ENCODE peak calls at places on chromosomes 16 and 17, in five cellular contexts. Y, K, R, H and G are unnamed samples.

GRCh38 chr17:55778389-55779118 is 27.7 kb downstream of the PCTP start:
- DNase-seq in H (no peak), Y (no peak), K (no peak), R (no peak), G (no peak)

GRCh38 chr17:14337596-14338079 is 36.8 kb downstream of the HS3ST3B1 start:
- DNase-seq in K (no peak), R (no peak), H (no peak), Y (no peak), G (no peak)

GRCh38 chr16:80122155-80122554 is 418.6 kb upstream of the DYNLRB2 start:
- DNase-seq in Y (no peak), R (no peak), H (peak; percentile 46), K (no peak), G (no peak)

GRCh38 chr16:49970818-49971431 is 54.1 kb upstream of the CNEP1R1 start:
- DNase-seq in R (no peak), Y (no peak), H (no peak), K (no peak), G (no peak)

GRCh38 chr17:19508327-19508867 is 25.3 kb upstream of the SLC47A1 start:
- DNase-seq in Y (no peak), H (no peak), R (peak; percentile 73), K (no peak), G (peak; percentile 17)

GRCh38 chr17:50922107-50922506 is 56.0 kb upstream of the TOB1 start:
- DNase-seq in Y (no peak), R (no peak), H (no peak), K (no peak), G (no peak)

GRCh38 chr17:61574542-61575351 is 16.3 kb downstream of the NACA2 start:
- DNase-seq in K (peak; percentile 74), H (no peak), R (no peak), Y (no peak), G (no peak)

GRCh38 chr16:72162105-72162680 is 9.8 kb downstream of the PMFBP1 start:
- DNase-seq in R (no peak), Y (no peak), H (no peak), K (no peak), G (no peak)

GRCh38 chr16:13919330-13919682 is 648 bp upstream of the ERCC4 start:
- DNase-seq in K (peak; percentile 51), H (no peak), Y (no peak), R (no peak), G (peak; percentile 39)

GRCh38 chr16:12406840-12407690 is 396.6 kb downstream of the CPPED1 start:
- DNase-seq in H (no peak), R (no peak), K (no peak), Y (peak; percentile 4), G (no peak)

GRCh38 chr17:10117581-10118001 is 80.8 kb downstream of the GAS7 start:
- DNase-seq in R (peak; percentile 38), H (no peak), Y (no peak), K (no peak), G (peak; percentile 50)

GRCh38 chr16:9090101-9090959 is 1.1 kb upstream of the HAPSTR1 start:
- DNase-seq in H (peak; percentile 57), K (no peak), R (peak; percentile 76), Y (no peak), G (peak; percentile 43)

GRCh38 chr16:82119405-82119804 is 50.6 kb downstream of the MPHOSPH6 start:
- DNase-seq in K (no peak), R (no peak), Y (no peak), H (no peak), G (no peak)

GRCh38 chr16:9042943-9043680 is 48.3 kb upstream of the HAPSTR1 start:
- DNase-seq in R (no peak), H (no peak), K (no peak), Y (no peak), G (no peak)

GRCh38 chr16:85517780-85518179 is 95.3 kb upstream of the GSE1 start:
- DNase-seq in K (no peak), R (no peak), H (no peak), Y (no peak), G (no peak)

GRCh38 chr16:73369841-73370240 is 321.9 kb upstream of the ZFHX3 start:
- DNase-seq in Y (no peak), R (no peak), H (no peak), K (no peak), G (no peak)

GRCh38 chr17:31294839-31295488 is 2.1 kb downstream of the OMG start:
- DNase-seq in R (no peak), H (no peak), Y (no peak), K (no peak), G (no peak)

GRCh38 chr17:4073983-4074830 is 68.6 kb downstream of the ZZEF1 start:
- DNase-seq in K (no peak), H (peak; percentile 57), Y (no peak), R (no peak), G (no peak)

DNA sequence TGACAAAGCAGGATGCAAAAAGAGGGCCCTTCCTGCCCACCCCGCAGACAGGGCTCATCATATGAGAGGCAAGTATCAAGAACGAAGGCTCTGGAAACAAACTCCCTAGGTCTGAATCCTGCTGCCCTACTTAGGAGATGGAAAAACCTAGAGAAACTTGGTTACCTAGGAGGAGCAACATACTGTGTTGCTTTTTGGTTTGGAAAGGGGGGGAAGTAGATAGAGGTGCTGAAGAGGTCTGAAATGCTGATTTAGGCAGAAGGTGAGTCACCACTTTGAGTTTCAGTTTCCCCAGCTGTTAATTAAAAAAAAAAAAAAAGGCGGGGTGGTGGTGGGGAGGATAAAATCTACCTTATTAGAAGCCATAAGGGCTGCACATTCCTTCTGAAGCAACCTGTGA is 1.5 kb downstream of the N4BP1 start:
- DNase-seq in K (no peak), R (no peak), Y (no peak), H (no peak), G (no peak)
- H3K4me1 ChIP-seq in K (peaks cover 14% of the 10 kb centered on the region), R (peaks cover 84% of the 10 kb centered on the region), Y (peaks cover 7% of the 10 kb centered on the region), H (peaks cover 15% of the 10 kb centered on the region), G (peaks cover 53% of the 10 kb centered on the region)

GRCh38 chr17:2017274-2017941 is 7.7 kb downstream of the RTN4RL1 start:
- DNase-seq in Y (no peak), H (no peak), R (no peak), K (no peak), G (no peak)
- H3K27me3 ChIP-seq in Y (no peaks in the 10 kb centered on the region), H (no peaks in the 10 kb centered on the region), R (no peaks in the 10 kb centered on the region), K (no peaks in the 10 kb centered on the region), G (no peaks in the 10 kb centered on the region)

GRCh38 chr17:65561394-65562205 is at the start of gene AXIN2:
- DNase-seq in H (peak; percentile 92), R (peak; percentile 92), K (peak; percentile 90), Y (no peak), G (peak; percentile 93)
- TF ChIP-seq CTCF in H (no peak), R (no peak), K (peak; percentile 23), Y (no peak), G (peak; percentile 32)

GRCh38 chr17:81471804-81472456 is 40.7 kb downstream of the ACTG1 start:
- DNase-seq in K (peak; percentile 99), R (no peak), Y (no peak), H (peak; percentile 52), G (no peak)
- H3K4me1 ChIP-seq in K (peaks cover 6% of the 10 kb centered on the region), R (no peaks in the 10 kb centered on the region), Y (peaks cover 17% of the 10 kb centered on the region), H (peaks cover 6% of the 10 kb centered on the region), G (peaks cover 25% of the 10 kb centered on the region)

GRCh38 chr17:76925333-76925935 is 57.2 kb downstream of the MGAT5B start:
- DNase-seq in Y (no peak), H (peak; percentile 70), R (no peak), K (no peak), G (no peak)
- H3K27me3 ChIP-seq in Y (no peaks in the 10 kb centered on the region), H (no peaks in the 10 kb centered on the region), R (no peaks in the 10 kb centered on the region), K (peaks cover 13% of the 10 kb centered on the region), G (peaks cover 12% of the 10 kb centered on the region)

GRCh38 chr17:39673335-39674081 is 5.3 kb downstream of the PNMT start:
- DNase-seq in R (no peak), H (no peak), K (no peak), Y (no peak), G (no peak)

GRCh38 chr17:39674179-39674578 is 5.9 kb downstream of the PNMT start:
- DNase-seq in K (no peak), Y (no peak), H (no peak), R (no peak), G (no peak)

GRCh38 chr17:39675390-39676082 is 7.3 kb downstream of the PNMT start:
- DNase-seq in R (no peak), H (no peak), Y (no peak), K (no peak), G (no peak)

GRCh38 chr17:39676198-39676819 is 8.1 kb downstream of the PNMT start:
- DNase-seq in Y (no peak), R (peak; percentile 76), H (no peak), K (no peak), G (peak; percentile 69)

DNA sequence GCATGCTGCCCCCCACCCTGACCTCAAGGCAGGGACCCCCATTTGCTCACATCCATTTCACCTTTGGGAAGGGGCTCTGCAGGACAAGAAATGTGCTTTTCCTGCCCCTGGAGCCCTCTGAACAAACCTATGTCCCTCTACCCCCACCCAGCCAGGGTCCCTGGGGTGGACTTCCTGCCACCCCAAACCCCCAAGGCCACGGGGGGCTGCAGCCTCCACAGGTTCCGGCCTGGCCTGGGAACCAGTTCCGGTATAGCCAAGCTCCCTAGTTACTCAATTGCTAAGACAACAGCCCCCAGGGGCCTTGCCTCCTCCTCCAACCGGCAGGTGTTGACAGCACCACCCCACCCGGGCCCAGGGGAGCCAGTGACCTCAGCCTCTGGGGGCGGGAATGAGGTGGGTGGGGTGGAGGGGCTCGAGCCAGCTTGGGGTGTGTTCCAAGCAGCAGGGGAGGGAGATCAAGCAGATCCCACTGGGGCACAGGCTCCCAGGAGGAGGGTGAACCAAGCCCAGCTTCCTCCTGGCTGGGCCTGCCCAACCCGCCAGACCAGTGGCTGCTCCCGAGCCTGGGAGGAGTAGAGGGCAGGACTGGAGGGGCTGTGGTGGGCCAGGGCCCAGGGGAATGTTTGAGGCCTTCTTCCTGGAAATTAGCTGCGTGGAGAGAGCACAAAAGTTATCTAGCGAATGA is 6.6 kb downstream of the PNMT start:
- DNase-seq in K (no peak), R (no peak), Y (no peak), H (no peak), G (peak; percentile 69)
- TF ChIP-seq CTCF in K (no peak), R (no peak), Y (no peak), H (no peak), G (no peak)

GRCh38 chr17:68540981-68541380 is 28.8 kb downstream of the PRKAR1A start:
- DNase-seq in K (no peak), Y (no peak), R (no peak), H (no peak), G (no peak)

GRCh38 chr17:68541816-68542215 is 29.6 kb downstream of the PRKAR1A start:
- DNase-seq in Y (no peak), R (no peak), H (no peak), K (no peak), G (no peak)

GRCh38 chr17:68544521-68544920 is 32.3 kb downstream of the PRKAR1A start:
- DNase-seq in R (no peak), Y (no peak), K (no peak), H (no peak), G (no peak)

GRCh38 chr17:68544111-68544510 is 31.9 kb downstream of the PRKAR1A start:
- DNase-seq in K (no peak), Y (no peak), H (no peak), R (no peak), G (no peak)

GRCh38 chr17:68542698-68543463 is 30.7 kb downstream of the PRKAR1A start:
- DNase-seq in H (no peak), R (no peak), Y (no peak), K (no peak), G (no peak)
- H3K4me1 ChIP-seq in H (no peaks in the 10 kb centered on the region), R (no peaks in the 10 kb centered on the region), Y (no peaks in the 10 kb centered on the region), K (no peaks in the 10 kb centered on the region), G (no peaks in the 10 kb centered on the region)